ENCODE peak calls at places on chromosomes 4 and X, in nine cellular contexts. C is hepatocyte; T is activated CD4-positive, CD25-positive, alpha-beta regulatory T cell treated with anti-CD3 and anti-CD28 coated beads, Interleukin-2, amount 50 U/mL, for 72 hours; I is iris pigment epithelial cell; Z is naive B cell; Q is ureter; R is mesendoderm; X is pancreas; H is GM20000. D is an unnamed sample.

GRCh38 chrX:13364230-13364629 is 44.4 kb upstream of the ATXN3L start:
- DNase-seq in C (no peak), T (no peak), I (no peak), Z (no peak), Q (no peak), R (no peak), X (no peak), H (no peak), D (no peak)

GRCh38 chr4:19030048-19030447 is 1008.5 kb upstream of the LCORL start:
- DNase-seq in C (no peak), T (no peak), I (peak), Z (no peak), Q (no peak), R (peak), X (no peak), H (no peak), D (peak)

GRCh38 chr4:23881674-23882337 is 8.0 kb downstream of the PPARGC1A start:
- DNase-seq in C (no peak), T (no peak), I (no peak), Z (no peak), Q (no peak), R (no peak), X (no peak), H (no peak), D (peak)

GRCh38 chrX:9899640-9900075 is 67.5 kb upstream of the CLDN34 start:
- DNase-seq in C (no peak), T (no peak), I (peak), Z (no peak), Q (no peak), R (no peak), X (no peak), H (no peak), D (no peak)

GRCh38 chr4:38565271-38566199 is 98.5 kb upstream of the KLF3 start:
- DNase-seq in C (no peak), T (no peak), I (peak), Z (no peak), Q (peak), R (no peak), X (no peak), H (no peak), D (no peak)

GRCh38 chr4:174318829-174319764 is 35.4 kb downstream of the CEP44 start:
- DNase-seq in C (peak), T (no peak), I (peak), Z (peak), Q (no peak), R (peak), X (no peak), H (peak), D (peak)

GRCh38 chr4:128286474-128287158 is 997 bp downstream of the PGRMC2 start:
- DNase-seq in C (peak), T (no peak), I (peak), Z (peak), Q (no peak), R (peak), X (peak), H (peak), D (peak)

GRCh38 chr4:23060776-23061175 is 368.0 kb downstream of the GBA3 start:
- DNase-seq in C (peak), T (no peak), I (peak), Z (no peak), Q (no peak), R (no peak), X (no peak), H (no peak), D (no peak)

GRCh38 chr4:169899295-169899694 is 126.9 kb downstream of the MFAP3L start:
- DNase-seq in C (no peak), T (no peak), I (peak), Z (no peak), Q (no peak), R (peak), X (no peak), H (no peak), D (no peak)

GRCh38 chrX:72005046-72005445 is 94.4 kb downstream of the NHSL2 start:
- DNase-seq in C (no peak), T (no peak), I (no peak), Z (no peak), Q (no peak), R (no peak), X (no peak), H (no peak), D (no peak)

GRCh38 chrX:100928660-100929613 is at the start of gene XKRX:
- DNase-seq in C (peak), T (peak), I (peak), Z (peak), Q (no peak), R (peak), X (peak), H (peak), D (peak)

GRCh38 chr4:77172336-77172735 is 15.3 kb downstream of the CCNG2 start:
- DNase-seq in C (no peak), T (no peak), I (peak), Z (no peak), Q (no peak), R (no peak), X (no peak), H (no peak), D (no peak)